ENCODE peak calls at places on chromosome 13, in seven cellular contexts. H is IMR-90, Y is neuronal stem cell, Z is mesenchymal stem cell, O is trophoblast cell, L is mesendoderm, A is H1. T is an unnamed sample.

GRCh38 chr13:68715651-68716050 is 1392.0 kb upstream of the ATXN8OS start:
- DNase-seq in H (no peak), Y (no peak), Z (no peak), O (no peak), L (no peak), A (no peak), T (no peak)

GRCh38 chr13:97387487-97388353 is 46.2 kb upstream of the RAP2A start:
- DNase-seq in H (no peak), Y (no peak), Z (no peak), O (peak; percentile 82), L (no peak), A (no peak), T (no peak)

GRCh38 chr13:45446181-45446580 is 18.6 kb upstream of the COG3 start:
- DNase-seq in H (peak; percentile 51), Y (no peak), Z (no peak), O (peak; percentile 35), L (no peak), A (no peak), T (no peak)

GRCh38 chr13:24502567-24503375 is 9.8 kb downstream of the PARP4 start:
- DNase-seq in H (peak; percentile 53), Y (peak; percentile 24), Z (peak; percentile 69), O (peak; percentile 6), L (peak; percentile 58), A (no peak), T (no peak)

GRCh38 chr13:97141564-97142005 is 80.5 kb upstream of the MBNL2 start:
- DNase-seq in H (peak; percentile 94), Y (peak; percentile 23), Z (peak; percentile 95), O (peak; percentile 87), L (peak; percentile 97), A (peak; percentile 29), T (peak; percentile 72)

GRCh38 chr13:110575322-110576069 is 14.0 kb upstream of the RAB20 start:
- DNase-seq in H (peak; percentile 48), Y (no peak), Z (peak; percentile 30), O (no peak), L (peak; percentile 85), A (no peak), T (peak; percentile 61)

GRCh38 chr13:78652651-78653050 is 6.3 kb downstream of the OBI1 start:
- DNase-seq in H (no peak), Y (no peak), Z (no peak), O (no peak), L (no peak), A (no peak), T (no peak)

GRCh38 chr13:37046062-37046461 is 13.4 kb downstream of the SUPT20H start:
- DNase-seq in H (no peak), Y (no peak), Z (no peak), O (no peak), L (no peak), A (no peak), T (no peak)

GRCh38 chr13:106859505-106859904 is 291.6 kb upstream of the ARGLU1 start:
- DNase-seq in H (no peak), Y (no peak), Z (no peak), O (peak; percentile 64), L (peak; percentile 67), A (no peak), T (peak; percentile 41)

GRCh38 chr13:103100795-103101194 is 34.6 kb upstream of the SLC10A2 start:
- DNase-seq in H (no peak), Y (no peak), Z (no peak), O (no peak), L (peak; percentile 24), A (no peak), T (no peak)

GRCh38 chr13:110367620-110368019 is 60.5 kb downstream of the COL4A2 start:
- DNase-seq in H (no peak), Y (no peak), Z (no peak), O (no peak), L (no peak), A (no peak), T (no peak)

GRCh38 chr13:78910147-78910546 is 251.2 kb upstream of the OBI1 start:
- DNase-seq in H (no peak), Y (no peak), Z (no peak), O (no peak), L (no peak), A (no peak), T (no peak)

GRCh38 chr13:45630791-45631190 is 15.3 kb upstream of the ERICH6B start:
- DNase-seq in H (no peak), Y (no peak), Z (no peak), O (peak; percentile 80), L (no peak), A (no peak), T (no peak)

GRCh38 chr13:107545946-107546502 is 669.3 kb downstream of the LIG4 start:
- DNase-seq in H (no peak), Y (no peak), Z (no peak), O (no peak), L (no peak), A (no peak), T (no peak)

GRCh38 chr13:69423844-69424243 is 683.8 kb upstream of the ATXN8OS start:
- DNase-seq in H (no peak), Y (no peak), Z (no peak), O (no peak), L (peak; percentile 77), A (no peak), T (no peak)

GRCh38 chr13:48507024-48507423 is 25.9 kb downstream of the RCBTB2 start:
- DNase-seq in H (no peak), Y (no peak), Z (no peak), O (no peak), L (no peak), A (no peak), T (no peak)

GRCh38 chr13:24075137-24075975 is 85.2 kb upstream of the SPATA13 start:
- DNase-seq in H (no peak), Y (no peak), Z (no peak), O (no peak), L (no peak), A (no peak), T (no peak)

GRCh38 chr13:102203718-102204117 is 198.1 kb downstream of the FGF14 start:
- DNase-seq in H (no peak), Y (no peak), Z (no peak), O (no peak), L (no peak), A (no peak), T (no peak)

GRCh38 chr13:53276265-53276664 is 247.7 kb downstream of the OLFM4 start:
- DNase-seq in H (no peak), Y (peak; percentile 8), Z (no peak), O (no peak), L (peak; percentile 93), A (peak; percentile 41), T (peak; percentile 29)

GRCh38 chr13:40401911-40402776 is 264.3 kb downstream of the FOXO1 start:
- DNase-seq in H (peak; percentile 92), Y (no peak), Z (peak; percentile 96), O (peak; percentile 85), L (peak; percentile 48), A (no peak), T (no peak)

GRCh38 chr13:91298060-91298459 is 49.4 kb upstream of the MIR17HG start:
- DNase-seq in H (no peak), Y (no peak), Z (no peak), O (no peak), L (no peak), A (no peak), T (no peak)

GRCh38 chr13:31328549-31329229 is 128.9 kb downstream of the B3GLCT start:
- DNase-seq in H (peak; percentile 14), Y (no peak), Z (no peak), O (no peak), L (peak; percentile 45), A (no peak), T (no peak)

GRCh38 chr13:83009987-83010386 is 872.3 kb downstream of the SLITRK1 start:
- DNase-seq in H (no peak), Y (no peak), Z (no peak), O (no peak), L (no peak), A (no peak), T (no peak)
- H3K9ac ChIP-seq in H (no peak overlapping the region), Y (no peak overlapping the region), Z (no peak overlapping the region), O (no peak overlapping the region), L (no peak overlapping the region), A (no peak overlapping the region), T (no peak overlapping the region)

GRCh38 chr13:113417008-113417735 is 36.1 kb downstream of the ADPRHL1 start:
- DNase-seq in H (no peak), Y (no peak), Z (no peak), O (no peak), L (no peak), A (no peak), T (no peak)

GRCh38 chr13:113417836-113418721 is 35.2 kb downstream of the ADPRHL1 start:
- DNase-seq in H (no peak), Y (no peak), Z (no peak), O (no peak), L (no peak), A (no peak), T (no peak)

GRCh38 chr13:113419531-113420183 is 33.6 kb downstream of the ADPRHL1 start:
- DNase-seq in H (no peak), Y (no peak), Z (no peak), O (no peak), L (no peak), A (no peak), T (no peak)

GRCh38 chr13:113420833-113421600 is 32.3 kb downstream of the ADPRHL1 start:
- DNase-seq in H (no peak), Y (no peak), Z (no peak), O (no peak), L (no peak), A (no peak), T (peak; percentile 58)

GRCh38 chr13:113418722-113419049 is 34.6 kb downstream of the ADPRHL1 start:
- DNase-seq in H (no peak), Y (no peak), Z (no peak), O (no peak), L (no peak), A (no peak), T (no peak)
- H2BK120ac ChIP-seq in H (no peak overlapping the region), Y (no peak overlapping the region), Z (no peak overlapping the region), O (no peak overlapping the region), L (no peak overlapping the region), A (no peak overlapping the region), T (no peak overlapping the region)

DNA sequence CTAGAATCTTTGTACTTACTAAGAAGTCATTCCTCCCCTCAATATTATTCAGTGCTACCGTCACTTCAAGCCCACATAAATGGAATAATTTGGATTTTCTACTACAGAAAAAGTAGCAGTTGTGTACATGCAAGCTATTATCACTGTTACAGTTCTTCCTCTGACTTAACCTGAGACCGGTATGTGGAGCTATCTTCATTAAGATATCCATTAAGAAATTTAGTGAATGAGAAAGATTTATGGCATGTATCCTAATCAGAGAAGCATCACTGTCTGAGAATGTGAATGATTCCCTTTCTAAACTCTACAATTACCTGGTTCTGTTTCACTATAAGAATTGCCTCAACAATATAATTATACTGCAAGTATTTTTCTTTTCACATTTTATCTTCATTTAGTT is 278.7 kb downstream of the KLF5 start:
- DNase-seq in H (no peak), Y (no peak), Z (no peak), O (peak; percentile 37), L (no peak), A (no peak), T (no peak)
- H3K9ac ChIP-seq in H (no peak overlapping the region), Y (no peak overlapping the region), Z (no peak overlapping the region), O (no peak overlapping the region), L (no peak overlapping the region), A (no peak overlapping the region), T (no peak overlapping the region)

DNA sequence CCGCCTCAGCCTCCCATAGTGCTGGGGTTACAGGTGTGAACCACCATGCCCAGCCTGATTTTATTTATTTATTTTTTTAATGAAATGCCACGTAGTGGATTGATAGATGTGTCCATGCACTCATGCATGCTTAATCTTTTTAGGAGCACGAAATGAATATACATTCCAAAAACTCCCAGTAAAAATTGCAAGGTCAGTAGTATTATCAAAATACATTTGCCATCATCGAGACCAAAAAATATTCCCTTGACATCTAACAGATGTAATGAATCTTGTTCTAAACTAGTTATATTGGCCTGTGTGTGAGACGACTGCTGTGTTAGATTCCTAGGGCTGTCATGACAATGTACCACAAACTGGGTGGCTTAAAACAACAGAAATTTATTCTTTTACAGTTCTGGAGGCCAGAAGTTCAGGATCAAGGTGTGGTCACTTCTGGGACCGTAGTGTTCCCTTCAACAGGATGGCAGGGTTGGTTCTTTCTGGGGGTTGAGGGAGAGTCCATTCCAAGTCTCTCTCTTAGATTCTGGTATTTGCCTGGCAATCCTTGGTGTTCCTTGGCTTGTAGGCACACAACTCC is 56.1 kb upstream of the UBL3 start:
- DNase-seq in H (no peak), Y (no peak), Z (no peak), O (no peak), L (no peak), A (no peak), T (no peak)
- H2BK120ac ChIP-seq in H (no peak overlapping the region), Y (no peak overlapping the region), Z (no peak overlapping the region), O (peak overlapping the region; percentile 41), L (no peak overlapping the region), A (no peak overlapping the region), T (no peak overlapping the region)